ENCODE peak calls at places on chromosomes 1 and 21, in four cellular contexts. One of them, this sample, is unnamed.

GRCh38 chr1:159958721-159959380 is 4.8 kb upstream of the SLAMF9 start:
- DNase-seq in K562: no peak
- DNase-seq in WTC11: no peak
- DNase-seq in H1: no peak
- DNase-seq in this sample: no peak

GRCh38 chr1:21914468-21914867 is 22.6 kb downstream of the HSPG2 start:
- DNase-seq in K562: no peak
- DNase-seq in H1: no peak
- DNase-seq in WTC11: no peak
- DNase-seq in this sample: no peak

GRCh38 chr1:17196496-17197180 is 8.3 kb upstream of the PADI1 start:
- DNase-seq in H1: peak
- DNase-seq in WTC11: no peak
- DNase-seq in K562: no peak
- DNase-seq in this sample: no peak

GRCh38 chr21:44918107-44918470 is 2.6 kb downstream of the ITGB2 start:
- DNase-seq in H1: no peak
- DNase-seq in K562: no peak
- DNase-seq in WTC11: no peak
- DNase-seq in this sample: no peak

GRCh38 chr1:205152505-205152904 is 30.7 kb upstream of the RBBP5 start:
- DNase-seq in K562: no peak
- DNase-seq in WTC11: no peak
- DNase-seq in H1: no peak
- DNase-seq in this sample: no peak

GRCh38 chr1:189033171-189033570 is 1444.5 kb downstream of the BRINP3 start:
- DNase-seq in WTC11: no peak
- DNase-seq in H1: no peak
- DNase-seq in K562: no peak
- DNase-seq in this sample: no peak

GRCh38 chr1:172373864-172374263 is 46.6 kb upstream of the C1orf105 start:
- DNase-seq in H1: no peak
- DNase-seq in WTC11: no peak
- DNase-seq in K562: no peak
- DNase-seq in this sample: no peak

GRCh38 chr21:29436143-29436542 is 137.4 kb downstream of the BACH1 start:
- DNase-seq in H1: no peak
- DNase-seq in WTC11: no peak
- DNase-seq in K562: no peak
- DNase-seq in this sample: no peak

GRCh38 chr1:243539636-243540035 is 283.8 kb downstream of the SDCCAG8 start:
- DNase-seq in WTC11: no peak
- DNase-seq in K562: no peak
- DNase-seq in H1: no peak
- DNase-seq in this sample: no peak

GRCh38 chr1:211501671-211502413 is 9.9 kb upstream of the RD3 start:
- DNase-seq in K562: no peak
- DNase-seq in H1: no peak
- DNase-seq in WTC11: no peak
- DNase-seq in this sample: no peak

DNA sequence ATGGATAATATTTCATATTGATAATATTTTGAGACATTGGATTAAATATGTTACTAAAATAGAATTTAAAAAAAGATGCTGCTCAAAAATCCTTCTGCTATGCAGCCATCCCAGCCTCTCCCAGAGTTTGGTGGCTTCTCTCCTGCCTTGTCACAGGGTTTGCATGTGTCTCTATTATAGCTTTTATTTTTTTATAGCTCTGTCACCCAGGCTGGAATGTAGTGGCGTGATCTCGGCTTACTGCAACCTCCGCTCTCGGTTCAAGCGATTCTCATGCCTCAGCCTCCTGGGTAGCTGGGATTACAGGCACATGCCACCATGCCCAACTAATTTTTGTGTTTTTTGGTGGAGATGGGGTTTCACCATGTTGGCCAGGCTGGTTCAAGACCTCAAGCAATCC is 50.7 kb upstream of the ID3 start:
- DNase-seq in WTC11: no peak
- DNase-seq in H1: no peak
- DNase-seq in K562: no peak
- DNase-seq in this sample: no peak
- TF ChIP-seq TEAD4 in WTC11: no peak
- TF ChIP-seq TEAD4 in H1: no peak
- TF ChIP-seq TEAD4 in K562: no peak
- TF ChIP-seq TEAD4 in this sample: no peak

GRCh38 chr1:67060811-67061218 is 6.9 kb upstream of the SLC35D1 start:
- DNase-seq in K562: peak
- DNase-seq in H1: no peak
- DNase-seq in WTC11: no peak
- DNase-seq in this sample: no peak
- TF ChIP-seq TEAD4 in K562: no peak
- TF ChIP-seq TEAD4 in H1: no peak
- TF ChIP-seq TEAD4 in WTC11: no peak
- TF ChIP-seq TEAD4 in this sample: peak

GRCh38 chr1:36089393-36090121 is 865 bp downstream of the ADPRS start:
- DNase-seq in H1: no peak
- DNase-seq in K562: peak
- DNase-seq in WTC11: peak
- DNase-seq in this sample: peak
- TF ChIP-seq TEAD4 in H1: no peak
- TF ChIP-seq TEAD4 in K562: no peak
- TF ChIP-seq TEAD4 in WTC11: no peak
- TF ChIP-seq TEAD4 in this sample: no peak

GRCh38 chr1:212593696-212594335 is 14.7 kb upstream of the ATF3 start:
- DNase-seq in WTC11: no peak
- DNase-seq in K562: no peak
- DNase-seq in H1: no peak
- DNase-seq in this sample: no peak
- TF ChIP-seq TEAD4 in WTC11: no peak
- TF ChIP-seq TEAD4 in K562: no peak
- TF ChIP-seq TEAD4 in H1: no peak
- TF ChIP-seq TEAD4 in this sample: no peak

This sample was measured in SK-N-SH.